ENCODE peak calls at places on chromosomes 4 and X, in ten cellular contexts. Y, I, Z, A, V, R, W, T, K and X are unnamed samples.

GRCh38 chrX:33032700-33033099 is 178.6 kb downstream of the DMD start:
- DNase-seq in Y (no peak), I (no peak), Z (no peak), A (no peak), V (no peak), R (no peak), W (no peak), T (no peak), K (no peak), X (no peak)

GRCh38 chr4:154485127-154485773 is 6.3 kb downstream of the DCHS2 start:
- DNase-seq in Y (no peak), I (no peak), Z (no peak), A (no peak), V (no peak), R (no peak), W (no peak), T (no peak), K (no peak), X (no peak)

GRCh38 chrX:43661521-43662240 is 5.6 kb downstream of the MAOA start:
- DNase-seq in Y (peak), I (peak), Z (no peak), A (no peak), V (no peak), R (no peak), W (no peak), T (peak), K (no peak), X (no peak)

GRCh38 chr4:93127489-93127888 is 701.1 kb upstream of the ATOH1 start:
- DNase-seq in Y (no peak), I (no peak), Z (no peak), A (no peak), V (no peak), R (no peak), W (no peak), T (no peak), K (no peak), X (no peak)

GRCh38 chrX:108198420-108198819 is 106.8 kb downstream of the ATG4A start:
- DNase-seq in Y (peak), I (no peak), Z (no peak), A (peak), V (no peak), R (no peak), W (no peak), T (no peak), K (no peak), X (no peak)

GRCh38 chr4:1622956-1623355 is 61.2 kb downstream of the FAM53A start:
- DNase-seq in Y (no peak), I (no peak), Z (no peak), A (no peak), V (no peak), R (no peak), W (no peak), T (no peak), K (no peak), X (no peak)

GRCh38 chrX:100353326-100353725 is 56.7 kb downstream of the PCDH19 start:
- DNase-seq in Y (no peak), I (no peak), Z (no peak), A (no peak), V (no peak), R (no peak), W (no peak), T (peak), K (no peak), X (no peak)

GRCh38 chr4:15781427-15782095 is 3.4 kb downstream of the CD38 start:
- DNase-seq in Y (peak), I (no peak), Z (no peak), A (no peak), V (no peak), R (no peak), W (no peak), T (peak), K (no peak), X (no peak)

GRCh38 chrX:70508296-70508911 is 63.8 kb downstream of the DLG3 start:
- DNase-seq in Y (peak), I (no peak), Z (no peak), A (no peak), V (no peak), R (no peak), W (no peak), T (no peak), K (no peak), X (no peak)

GRCh38 chrX:68932611-68933010 is 103.8 kb downstream of the EFNB1 start:
- DNase-seq in Y (no peak), I (no peak), Z (peak), A (no peak), V (no peak), R (no peak), W (no peak), T (no peak), K (no peak), X (no peak)

GRCh38 chr4:72375050-72375736 is 193.8 kb downstream of the ADAMTS3 start:
- DNase-seq in Y (peak), I (peak), Z (no peak), A (peak), V (no peak), R (no peak), W (no peak), T (peak), K (no peak), X (no peak)

GRCh38 chrX:17375361-17375630 is 296 bp downstream of the NHS start:
- DNase-seq in Y (peak), I (no peak), Z (no peak), A (no peak), V (no peak), R (no peak), W (no peak), T (peak), K (no peak), X (no peak)

GRCh38 chr4:181860157-181860556 is 383.0 kb upstream of the TENM3 start:
- DNase-seq in Y (peak), I (peak), Z (no peak), A (peak), V (no peak), R (no peak), W (no peak), T (no peak), K (no peak), X (no peak)

GRCh38 chr4:6687947-6688878 is 5.5 kb upstream of the S100P start:
- DNase-seq in Y (no peak), I (no peak), Z (no peak), A (no peak), V (no peak), R (no peak), W (no peak), T (no peak), K (no peak), X (no peak)

GRCh38 chr4:1615786-1616573 is 68.1 kb downstream of the FAM53A start:
- DNase-seq in Y (no peak), I (no peak), Z (no peak), A (no peak), V (no peak), R (peak), W (no peak), T (no peak), K (no peak), X (no peak)

GRCh38 chr4:84937381-84937977 is 29.0 kb downstream of the WDFY3 start:
- DNase-seq in Y (peak), I (no peak), Z (no peak), A (no peak), V (no peak), R (no peak), W (no peak), T (no peak), K (no peak), X (no peak)

GRCh38 chr4:174154455-174154854 is 129.0 kb downstream of the FBXO8 start:
- DNase-seq in Y (peak), I (peak), Z (no peak), A (peak), V (no peak), R (no peak), W (no peak), T (peak), K (no peak), X (no peak)

GRCh38 chrX:18676050-18676449 is 4.1 kb upstream of the RS1 start:
- DNase-seq in Y (no peak), I (no peak), Z (no peak), A (no peak), V (no peak), R (no peak), W (no peak), T (no peak), K (no peak), X (no peak)

GRCh38 chrX:21708116-21708515 is 49.8 kb downstream of the SMPX start:
- DNase-seq in Y (no peak), I (no peak), Z (no peak), A (no peak), V (no peak), R (no peak), W (no peak), T (peak), K (no peak), X (no peak)

GRCh38 chrX:100928660-100929613 is at the start of gene XKRX:
- DNase-seq in Y (peak), I (no peak), Z (peak), A (no peak), V (no peak), R (peak), W (peak), T (peak), K (peak), X (peak)

GRCh38 chrX:129318375-129318774 is 204.9 kb downstream of the SMARCA1 start:
- DNase-seq in Y (peak), I (no peak), Z (no peak), A (no peak), V (no peak), R (no peak), W (no peak), T (peak), K (no peak), X (no peak)

GRCh38 chr4:92969650-92970370 is 666.0 kb downstream of the GRID2 start:
- DNase-seq in Y (peak), I (peak), Z (no peak), A (peak), V (no peak), R (no peak), W (no peak), T (peak), K (no peak), X (no peak)